ENCODE peak calls at places on chromosomes 5 and 9, in five cellular contexts. Z, R, J, A and T are unnamed samples. For H3K9me3 and H3K36me3, the result is how much of the 10 kb centered on the place peaks cover.

GRCh38 chr9:88013607-88014006 is 39.3 kb upstream of the CDK20 start:
- DNase-seq in Z (no peak), R (no peak), J (no peak), A (no peak), T (no peak)

GRCh38 chr5:107672212-107673105 is 1.7 kb upstream of the EFNA5 start:
- DNase-seq in Z (peak), R (peak), J (no peak), A (peak), T (peak)

GRCh38 chr5:90356612-90357011 is 52.9 kb downstream of the CETN3 start:
- DNase-seq in Z (no peak), R (no peak), J (no peak), A (no peak), T (no peak)

GRCh38 chr9:70021026-70021571 is 22.5 kb upstream of the MAMDC2 start:
- DNase-seq in Z (no peak), R (no peak), J (no peak), A (peak), T (no peak)

GRCh38 chr5:14729448-14730385 is 65.2 kb downstream of the OTULIN start:
- DNase-seq in Z (no peak), R (no peak), J (no peak), A (no peak), T (no peak)

GRCh38 chr5:82549263-82549662 is 271.1 kb upstream of the RPS23 start:
- DNase-seq in Z (no peak), R (no peak), J (no peak), A (no peak), T (no peak)

GRCh38 chr5:138653502-138653901 is 78.3 kb upstream of the HSPA9 start:
- DNase-seq in Z (no peak), R (no peak), J (no peak), A (no peak), T (no peak)

GRCh38 chr5:139689631-139690384 is 41.7 kb downstream of the CXXC5 start:
- DNase-seq in Z (peak), R (no peak), J (peak), A (no peak), T (no peak)

GRCh38 chr5:62317810-62318209 is 11.8 kb downstream of the KIF2A start:
- DNase-seq in Z (no peak), R (no peak), J (no peak), A (no peak), T (no peak)

GRCh38 chr9:91077624-91078023 is 276.0 kb downstream of the SYK start:
- DNase-seq in Z (no peak), R (no peak), J (no peak), A (no peak), T (no peak)

GRCh38 chr5:139593716-139594319 is 32.7 kb downstream of the UBE2D2 start:
- DNase-seq in Z (no peak), R (no peak), J (no peak), A (no peak), T (no peak)

GRCh38 chr5:430214-430925 is 12.6 kb upstream of the EXOC3 start:
- DNase-seq in Z (no peak), R (no peak), J (no peak), A (no peak), T (no peak)

GRCh38 chr5:20229286-20230005 is 241.4 kb upstream of the CDH18 start:
- DNase-seq in Z (no peak), R (no peak), J (no peak), A (no peak), T (no peak)

GRCh38 chr5:78533356-78533755 is 115.2 kb downstream of the LHFPL2 start:
- DNase-seq in Z (peak), R (no peak), J (no peak), A (no peak), T (no peak)

GRCh38 chr5:24804221-24804681 is 159.5 kb upstream of the CDH10 start:
- DNase-seq in Z (no peak), R (no peak), J (no peak), A (no peak), T (no peak)

GRCh38 chr5:106376522-106376921 is 1294.2 kb downstream of the EFNA5 start:
- DNase-seq in Z (no peak), R (no peak), J (no peak), A (no peak), T (no peak)

GRCh38 chr5:54742417-54742889 is 224.9 kb downstream of the SNX18 start:
- DNase-seq in Z (no peak), R (peak), J (no peak), A (no peak), T (no peak)

GRCh38 chr5:95647886-95648860 is 1.6 kb downstream of the RFESD start:
- DNase-seq in Z (peak), R (no peak), J (no peak), A (no peak), T (no peak)

GRCh38 chr5:179806250-179807045 is at the start of gene MGAT4B:
- DNase-seq in Z (peak), R (peak), J (peak), A (peak), T (peak)

GRCh38 chr9:114849450-114849849 is 43.6 kb upstream of the TNFSF15 start:
- DNase-seq in Z (no peak), R (no peak), J (no peak), A (no peak), T (no peak)

GRCh38 chr5:160083012-160083436 is 36.2 kb downstream of the PWWP2A start:
- DNase-seq in Z (no peak), R (no peak), J (no peak), A (no peak), T (no peak)

GRCh38 chr9:94697972-94698581 is 28.4 kb upstream of the AOPEP start:
- DNase-seq in Z (no peak), R (no peak), J (no peak), A (no peak), T (no peak)

GRCh38 chr9:127945942-127946341 is 8.3 kb upstream of the DPM2 start:
- DNase-seq in Z (no peak), R (no peak), J (no peak), A (no peak), T (no peak)

GRCh38 chr9:1530681-1531080 is 480.5 kb downstream of the DMRT2 start:
- DNase-seq in Z (no peak), R (no peak), J (no peak), A (no peak), T (no peak)

GRCh38 chr9:1536522-1537170 is 478.5 kb upstream of the SMARCA2 start:
- DNase-seq in Z (no peak), R (no peak), J (no peak), A (no peak), T (no peak)

GRCh38 chr9:1535599-1535998 is 479.5 kb upstream of the SMARCA2 start:
- DNase-seq in Z (no peak), R (no peak), J (no peak), A (no peak), T (no peak)

GRCh38 chr9:1531411-1531903 is 481.3 kb downstream of the DMRT2 start:
- DNase-seq in Z (no peak), R (no peak), J (no peak), A (no peak), T (no peak)

DNA sequence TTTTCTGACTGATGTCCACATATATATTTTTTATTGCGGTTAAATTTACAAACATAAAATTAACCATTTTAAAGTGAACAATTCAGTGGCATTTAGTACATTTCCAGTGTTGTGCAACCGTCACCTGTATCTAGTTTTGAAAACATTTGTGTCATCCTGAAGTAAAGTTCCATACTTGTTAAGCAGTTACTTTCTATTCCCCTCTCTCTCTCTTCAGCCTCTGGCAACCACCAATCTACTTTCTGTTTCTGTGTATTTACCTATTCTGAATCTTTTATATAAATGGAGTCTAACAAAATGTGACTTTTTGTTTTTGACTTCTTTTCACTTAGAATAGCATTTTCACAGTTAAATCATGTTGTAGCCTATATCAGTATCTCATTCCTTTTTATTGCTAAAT is 480.1 kb upstream of the SMARCA2 start:
- DNase-seq in Z (no peak), R (no peak), J (no peak), A (no peak), T (no peak)
- H3K9me3 ChIP-seq in Z (under half), R (under half), J (under half), A (under half), T (under half)

DNA sequence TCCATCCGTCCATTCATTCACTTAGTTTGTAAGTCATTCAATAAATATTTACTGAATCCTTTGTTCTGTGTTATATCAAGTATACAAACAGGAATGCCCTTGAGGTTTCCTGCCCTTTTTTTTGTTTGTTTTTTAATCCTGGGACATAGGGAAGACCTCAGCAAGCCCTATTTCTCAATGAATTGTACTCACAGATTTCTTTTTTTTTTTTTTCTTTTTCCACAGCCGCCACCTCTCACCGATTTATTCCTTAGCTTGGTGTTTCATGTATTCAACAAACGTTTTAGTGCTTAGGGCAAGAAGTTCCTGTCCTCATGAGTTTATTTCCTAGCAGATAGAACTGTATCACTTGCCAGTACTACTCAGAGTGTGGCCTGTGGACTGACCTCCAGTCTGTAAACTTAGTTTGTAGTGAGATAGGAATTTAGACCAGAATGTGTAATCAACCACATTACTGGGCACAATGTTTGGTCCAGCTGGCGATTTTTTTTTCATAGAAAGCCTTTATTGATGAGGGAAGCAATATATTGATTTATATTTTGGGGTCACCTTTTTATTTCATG is 35.4 kb upstream of the C5orf47 start:
- DNase-seq in Z (no peak), R (no peak), J (no peak), A (no peak), T (no peak)
- H3K36me3 ChIP-seq in Z (half or more), R (half or more), J (under half), A (half or more), T (under half)

GRCh38 chr5:2251298-2251697 is 368.6 kb upstream of the IRX4 start:
- DNase-seq in Z (no peak), R (no peak), J (no peak), A (no peak), T (no peak)
- H3K9me3 ChIP-seq in Z (under half), R (under half), J (under half), A (under half), T (under half)

GRCh38 chr9:137262909-137263285 is 7.8 kb downstream of the NELFB start:
- DNase-seq in Z (no peak), R (peak), J (no peak), A (no peak), T (no peak)
- H3K36me3 ChIP-seq in Z (half or more), R (half or more), J (under half), A (half or more), T (under half)

GRCh38 chr5:150948539-150948938 is 43.8 kb upstream of the ZNF300 start:
- DNase-seq in Z (no peak), R (no peak), J (no peak), A (no peak), T (no peak)
- H3K9me3 ChIP-seq in Z (under half), R (half or more), J (under half), A (half or more), T (under half)

GRCh38 chr5:181246276-181247050 is 2.8 kb upstream of the RACK1 start:
- DNase-seq in Z (peak), R (peak), J (peak), A (peak), T (peak)

GRCh38 chr5:181243521-181244307 is at the start of gene RACK1:
- DNase-seq in Z (peak), R (peak), J (peak), A (peak), T (peak)

GRCh38 chr5:181245427-181246275 is 1.9 kb upstream of the RACK1 start:
- DNase-seq in Z (peak), R (no peak), J (no peak), A (no peak), T (no peak)

GRCh38 chr5:181243020-181243520 is 636 bp downstream of the RACK1 start:
- DNase-seq in Z (peak), R (no peak), J (no peak), A (no peak), T (no peak)

GRCh38 chr5:181248277-181248676 is 4.6 kb upstream of the RACK1 start:
- DNase-seq in Z (no peak), R (no peak), J (no peak), A (no peak), T (no peak)
- H3K36me3 ChIP-seq in Z (under half), R (under half), J (under half), A (under half), T (under half)

GRCh38 chr5:4561403-4561802 is 578.7 kb upstream of the ADAMTS16 start:
- DNase-seq in Z (no peak), R (no peak), J (no peak), A (no peak), T (no peak)

GRCh38 chr5:4563400-4563799 is 576.7 kb upstream of the ADAMTS16 start:
- DNase-seq in Z (peak), R (no peak), J (no peak), A (no peak), T (no peak)
- H3K9me3 ChIP-seq in Z (under half), R (under half), J (under half), A (half or more), T (under half)

GRCh38 chr5:103006921-103007320 is 113.0 kb downstream of the GIN1 start:
- DNase-seq in Z (no peak), R (no peak), J (no peak), A (no peak), T (no peak)
- H3K36me3 ChIP-seq in Z (under half), R (half or more), J (under half), A (half or more), T (under half)

DNA sequence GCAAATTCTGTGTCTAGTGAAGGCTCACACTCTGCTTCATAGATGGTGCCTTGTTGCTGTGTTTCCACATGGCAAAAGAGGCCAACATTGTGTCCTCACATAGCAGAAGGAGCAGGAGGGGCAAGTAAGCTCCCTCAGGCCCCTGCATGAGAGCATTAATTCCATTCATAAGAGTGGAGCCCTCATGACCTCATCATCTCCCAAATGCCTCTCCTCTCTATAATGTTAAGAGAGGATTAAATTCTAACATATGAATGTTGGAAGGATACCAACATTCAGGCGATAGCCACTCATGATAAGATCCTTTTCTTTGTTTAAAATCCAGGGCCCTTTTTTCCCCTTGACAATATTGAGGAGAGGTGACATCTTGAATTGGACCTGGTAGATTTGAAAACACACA is 35.2 kb upstream of the PAM start:
- DNase-seq in Z (no peak), R (no peak), J (no peak), A (no peak), T (no peak)
- H3K9me3 ChIP-seq in Z (under half), R (under half), J (under half), A (under half), T (under half)